ENCODE peak calls at places on chromosomes 4 and X, in five cellular contexts. G is A549, B is SK-N-SH, W is K562, A is GM12878. P is an unnamed sample.

GRCh38 chrX:49192722-49193328 is 6.7 kb upstream of the PRICKLE3 start:
- DNase-seq in B (no peak), A (no peak), W (no peak), G (no peak), P (peak; percentile 25)

GRCh38 chr4:117164338-117164737 is 79.0 kb upstream of the TRAM1L1 start:
- DNase-seq in A (no peak), W (no peak), B (no peak), G (no peak), P (no peak)

GRCh38 chr4:189162888-189163287 is 777.8 kb upstream of the FRG1 start:
- DNase-seq in W (no peak), G (no peak), A (no peak), B (no peak), P (peak; percentile 49)

GRCh38 chr4:168736831-168737230 is 240.0 kb downstream of the PALLD start:
- DNase-seq in A (no peak), W (no peak), G (no peak), B (no peak), P (no peak)

GRCh38 chr4:186719925-186720694 is 3.5 kb downstream of the FAT1 start:
- DNase-seq in G (no peak), B (no peak), W (peak; percentile 35), A (no peak), P (no peak)

GRCh38 chrX:10507876-10508275 is 112.5 kb downstream of the MID1 start:
- DNase-seq in B (no peak), W (no peak), A (no peak), G (no peak), P (peak; percentile 31)

GRCh38 chr4:188021548-188022249 is 26.1 kb downstream of the ZFP42 start:
- DNase-seq in B (no peak), A (no peak), W (no peak), G (no peak), P (no peak)

GRCh38 chrX:133412246-133412645 is 3.0 kb downstream of the GPC4 start:
- DNase-seq in B (no peak), A (no peak), G (no peak), W (no peak), P (peak; percentile 13)

GRCh38 chr4:140497776-140498636 is at the start of gene MGAT4D:
- DNase-seq in W (no peak), G (no peak), B (peak; percentile 17), A (no peak), P (no peak)

GRCh38 chr4:174222266-174222872 is 61.1 kb downstream of the FBXO8 start:
- DNase-seq in G (no peak), A (no peak), W (peak; percentile 37), B (no peak), P (peak; percentile 29)

GRCh38 chrX:109783712-109784109 is 50.7 kb upstream of the ACSL4 start:
- DNase-seq in B (no peak), W (no peak), G (no peak), A (no peak), P (no peak)

GRCh38 chrX:24485323-24485722 is 20.2 kb downstream of the PDK3 start:
- DNase-seq in B (no peak), A (no peak), W (no peak), G (no peak), P (no peak)

GRCh38 chr4:848803-849477 is 23.0 kb upstream of the CPLX1 start:
- DNase-seq in G (no peak), W (no peak), B (peak; percentile 25), A (no peak), P (no peak)

GRCh38 chr4:174352405-174352804 is 68.7 kb downstream of the CEP44 start:
- DNase-seq in W (no peak), B (no peak), A (no peak), G (no peak), P (no peak)

GRCh38 chrX:581066-581465 is 49.5 kb upstream of the SHOX start:
- DNase-seq in G (no peak), B (no peak), A (no peak), W (no peak), P (no peak)

GRCh38 chr4:151865327-151865726 is 104.5 kb upstream of the GATB start:
- DNase-seq in G (no peak), B (peak; percentile 12), W (no peak), A (no peak), P (no peak)

GRCh38 chr4:110472583-110473329 is 3.2 kb upstream of the ENPEP start:
- DNase-seq in W (no peak), B (no peak), G (no peak), A (no peak), P (no peak)

GRCh38 chr4:135838889-135839288 is 1637.3 kb upstream of the PABPC4L start:
- DNase-seq in A (no peak), B (no peak), G (peak; percentile 1), W (no peak), P (peak; percentile 2)

GRCh38 chr4:7299908-7300710 is 107.8 kb downstream of the SORCS2 start:
- DNase-seq in G (no peak), W (no peak), B (no peak), A (no peak), P (no peak)

GRCh38 chr4:94428884-94429283 is 22.9 kb upstream of the PDLIM5 start:
- DNase-seq in W (no peak), A (no peak), G (no peak), B (no peak), P (no peak)

DNA sequence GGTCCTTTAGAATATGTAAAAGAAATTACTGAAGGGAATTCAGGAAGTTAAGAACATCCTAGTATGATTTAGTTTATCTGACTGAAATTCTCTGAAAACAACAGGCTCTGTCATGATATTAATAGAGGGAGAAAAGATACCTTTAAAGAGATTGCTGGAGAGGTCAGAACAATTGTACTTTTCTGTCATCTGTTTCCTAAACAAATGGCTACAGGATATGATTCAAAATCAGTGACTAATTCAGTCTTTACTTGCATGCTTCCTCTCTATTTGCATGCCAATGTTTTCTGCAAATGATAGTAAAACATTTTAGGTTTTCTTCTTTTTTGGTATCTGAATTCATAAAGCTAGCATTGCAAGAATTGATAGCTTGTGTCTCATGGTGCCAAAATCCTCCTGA is 616.7 kb upstream of the PCDH7 start:
- DNase-seq in A (no peak), W (no peak), G (no peak), B (no peak), P (peak; percentile 31)
- H3K9me3 ChIP-seq in A (no peaks in the 10 kb centered on the region), W (no peaks in the 10 kb centered on the region), G (no peaks in the 10 kb centered on the region), B (no peaks in the 10 kb centered on the region), P (no peaks in the 10 kb centered on the region)

DNA sequence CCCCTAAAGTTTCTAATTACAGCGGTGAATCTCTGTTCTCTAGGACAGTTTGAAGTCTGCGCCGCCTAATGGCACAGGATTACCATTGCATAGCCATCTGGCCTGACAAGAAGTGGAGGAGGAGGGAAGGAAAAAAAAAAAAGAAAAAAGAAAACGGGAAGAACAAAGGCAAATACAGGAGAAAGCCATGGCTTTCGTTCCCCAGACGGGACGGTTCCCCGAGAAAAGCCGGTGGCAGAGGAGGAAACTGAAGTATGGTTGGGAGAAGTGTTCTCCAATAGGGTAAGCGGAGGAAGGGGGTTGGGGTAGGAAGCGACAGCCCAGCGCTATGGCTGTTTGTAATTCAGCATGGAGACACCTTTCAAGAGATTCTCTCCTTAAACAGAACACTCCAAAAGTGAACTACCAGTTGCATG is 80.8 kb downstream of the HMGN5 start:
- DNase-seq in W (peak; percentile 17), A (peak; percentile 30), B (peak; percentile 8), G (peak; percentile 13), P (peak; percentile 48)
- TF ChIP-seq RCOR1 in W (no peak), A (no peak), B (no peak), G (no peak), P (no peak)

GRCh38 chr4:124449881-124450280 is 262.7 kb downstream of the ANKRD50 start:
- DNase-seq in A (no peak), G (no peak), B (no peak), W (no peak), P (no peak)

DNA sequence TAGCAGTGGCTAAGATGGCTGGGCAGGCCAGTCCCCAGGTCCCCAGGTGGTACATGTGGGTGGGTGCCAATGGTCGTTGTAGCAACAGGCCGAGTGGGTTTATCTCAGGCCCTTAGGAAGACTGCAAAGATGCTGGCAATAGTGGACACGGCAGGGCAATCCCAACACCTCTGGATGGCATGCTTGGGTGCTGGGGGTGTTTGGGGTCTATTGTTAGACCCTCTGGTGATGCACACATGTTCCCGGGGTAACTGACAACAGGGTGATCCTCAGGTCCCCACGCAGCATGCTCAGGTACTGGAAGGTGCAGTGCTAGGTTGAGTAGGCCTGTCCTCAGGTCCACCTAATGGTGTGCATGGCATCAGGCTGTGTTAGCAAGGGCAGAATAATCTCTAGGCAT is 267.5 kb downstream of the ANKRD50 start:
- DNase-seq in B (no peak), G (no peak), W (no peak), A (no peak), P (no peak)
- H3K9me3 ChIP-seq in B (peaks cover 6% of the 10 kb centered on the region), G (no peaks in the 10 kb centered on the region), W (peaks cover 2% of the 10 kb centered on the region), A (no peaks in the 10 kb centered on the region), P (peaks cover 3% of the 10 kb centered on the region)

DNA sequence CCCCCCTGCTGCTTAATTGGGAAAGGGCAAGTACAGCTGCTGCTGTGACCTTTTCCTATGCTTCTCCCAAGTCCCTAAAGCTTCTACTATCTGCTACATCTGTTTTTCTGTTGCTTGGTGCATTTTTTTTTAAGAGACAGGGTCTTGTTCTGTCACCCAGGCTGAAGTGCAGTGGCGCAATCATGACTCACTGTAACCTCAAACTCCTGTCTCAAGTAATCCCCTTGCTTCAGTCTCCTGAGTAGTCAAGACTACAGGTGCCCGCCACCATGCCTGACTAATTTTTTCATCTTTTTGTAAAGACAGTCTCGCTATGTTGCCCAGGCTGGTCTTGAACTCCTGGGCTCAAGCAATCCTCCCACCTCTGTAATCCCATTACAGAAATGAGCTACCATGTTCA is 39.7 kb downstream of the DGKK start:
- DNase-seq in B (no peak), G (no peak), A (no peak), W (no peak), P (no peak)
- TF ChIP-seq RCOR1 in B (no peak), G (no peak), A (no peak), W (no peak), P (no peak)

DNA sequence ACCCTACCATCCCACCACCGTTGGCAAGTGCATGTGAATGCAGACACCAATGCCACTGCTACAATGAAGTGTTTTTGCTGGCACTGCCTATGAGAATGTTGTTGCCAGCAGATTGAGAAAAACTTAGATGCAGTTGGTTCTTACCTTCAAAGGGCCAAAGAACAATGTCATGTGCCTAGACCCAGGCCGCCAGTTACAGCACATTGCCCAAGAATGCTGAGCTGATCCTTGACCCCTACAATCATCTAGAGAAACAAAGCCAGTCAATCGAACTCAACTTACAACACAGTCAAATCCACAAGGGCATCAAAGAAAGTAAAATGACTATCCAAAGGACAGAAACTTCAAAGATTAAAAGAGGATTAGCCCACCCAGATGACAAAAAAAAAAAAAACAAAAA is 102.4 kb upstream of the SPIN4 start:
- DNase-seq in G (no peak), A (no peak), W (no peak), B (no peak), P (no peak)
- H3K9me3 ChIP-seq in G (peaks cover 12% of the 10 kb centered on the region), A (no peaks in the 10 kb centered on the region), W (no peaks in the 10 kb centered on the region), B (no peaks in the 10 kb centered on the region), P (peaks cover 3% of the 10 kb centered on the region)